ENCODE peak calls at places on chromosomes 16 and 17, in nine cellular contexts. T, V, L, F, P, N, O, K and J are unnamed samples.
A peak's percentile ranks its signal among the peaks of the same experiment; 100 is the strongest.

GRCh38 chr17:1561420-1562177 is 993 bp downstream of the PITPNA start:
- DNase-seq in K (no peak), L (no peak), P (no peak), T (peak; percentile 40), O (peak; percentile 48), N (no peak), F (peak; percentile 23), V (no peak), J (peak; percentile 29)

GRCh38 chr17:79985951-79986391 is 49.7 kb downstream of the TBC1D16 start:
- DNase-seq in F (no peak), V (no peak), P (no peak), N (no peak), L (no peak), K (no peak), T (no peak), O (no peak), J (no peak)

GRCh38 chr17:68800731-68801130 is 154.5 kb downstream of the ABCA8 start:
- DNase-seq in K (no peak), N (peak; percentile 68), O (no peak), P (no peak), F (no peak), T (no peak), V (no peak), L (no peak), J (no peak)

GRCh38 chr16:24748242-24748641 is 18.8 kb downstream of the TNRC6A start:
- DNase-seq in L (peak; percentile 56), N (peak; percentile 92), V (peak; percentile 58), T (no peak), F (peak; percentile 88), K (peak; percentile 85), P (peak; percentile 93), O (no peak), J (peak; percentile 91)

GRCh38 chr17:68954146-68954971 is 833 bp downstream of the ABCA8 start:
- DNase-seq in F (peak; percentile 2), N (no peak), L (no peak), K (peak; percentile 29), P (no peak), T (no peak), V (no peak), O (no peak), J (no peak)

GRCh38 chr17:78979780-78980623 is at the start of gene LGALS3BP:
- DNase-seq in P (peak; percentile 85), K (peak; percentile 70), F (peak; percentile 88), T (no peak), O (peak; percentile 81), N (peak; percentile 51), L (peak; percentile 92), V (peak; percentile 83), J (peak; percentile 80)

GRCh38 chr17:80017226-80018010 is 18.3 kb downstream of the TBC1D16 start:
- DNase-seq in V (no peak), P (no peak), T (no peak), O (no peak), L (no peak), F (no peak), N (no peak), K (no peak), J (no peak)

GRCh38 chr17:68019336-68019674 is 16.2 kb upstream of the KPNA2 start:
- DNase-seq in K (no peak), F (no peak), T (no peak), O (no peak), L (no peak), N (no peak), P (no peak), V (no peak), J (no peak)

GRCh38 chr17:47235923-47236322 is 17.7 kb upstream of the ITGB3 start:
- DNase-seq in P (no peak), F (no peak), K (no peak), N (no peak), O (no peak), T (no peak), V (no peak), L (no peak), J (no peak)

GRCh38 chr17:33267279-33267790 is 25.8 kb downstream of the ASIC2 start:
- DNase-seq in P (peak; percentile 72), K (peak; percentile 49), L (no peak), V (peak; percentile 65), N (peak; percentile 19), T (no peak), F (peak; percentile 82), O (no peak), J (peak; percentile 91)

GRCh38 chr17:21262259-21262993 is 9.2 kb upstream of the NATD1 start:
- DNase-seq in O (no peak), V (no peak), L (no peak), N (no peak), P (no peak), T (no peak), K (no peak), F (no peak), J (no peak)

GRCh38 chr17:52138752-52139151 is 19.8 kb downstream of the CA10 start:
- DNase-seq in V (no peak), T (no peak), L (no peak), P (no peak), O (no peak), F (no peak), K (no peak), N (no peak), J (no peak)

GRCh38 chr16:78390070-78390469 is 290.6 kb downstream of the WWOX start:
- DNase-seq in V (no peak), L (no peak), N (no peak), P (no peak), T (no peak), K (no peak), O (no peak), F (no peak), J (no peak)

GRCh38 chr17:236641-237405 is 55.4 kb upstream of the DOC2B start:
- DNase-seq in T (no peak), O (no peak), N (no peak), L (peak; percentile 17), F (no peak), K (no peak), V (no peak), P (no peak), J (no peak)

GRCh38 chr17:45408611-45409421 is 23.9 kb downstream of the ARHGAP27 start:
- DNase-seq in L (no peak), O (no peak), V (no peak), T (no peak), K (no peak), P (no peak), N (no peak), F (no peak), J (peak; percentile 61)

GRCh38 chr17:74569392-74570003 is 2.2 kb upstream of the CD300H start:
- DNase-seq in O (peak; percentile 13), L (peak; percentile 47), P (peak; percentile 98), T (no peak), K (peak; percentile 99), N (peak; percentile 92), F (peak; percentile 82), V (peak; percentile 98), J (peak; percentile 5)

GRCh38 chr16:15644306-15644961 is 1.5 kb upstream of the MARF1 start:
- DNase-seq in V (no peak), F (peak; percentile 60), L (no peak), K (peak; percentile 37), O (no peak), T (no peak), N (no peak), P (peak; percentile 54), J (peak; percentile 71)

GRCh38 chr16:79318137-79318899 is 282.2 kb downstream of the MAF start:
- DNase-seq in N (no peak), L (no peak), F (no peak), V (no peak), K (no peak), O (no peak), T (no peak), P (no peak), J (no peak)